ENCODE peak calls at places on chromosomes 2 and 18, in four cellular contexts. Q, J, S and N are unnamed samples.

GRCh38 chr2:161077367-161078210 is 82.6 kb upstream of the TANK start:
- DNase-seq in Q (peak), J (no peak), S (no peak), N (no peak)

GRCh38 chr2:188333751-188334524 is 42.3 kb downstream of the GULP1 start:
- DNase-seq in Q (peak), J (no peak), S (no peak), N (no peak)

GRCh38 chr2:9145109-9145751 is 61.4 kb upstream of the ASAP2 start:
- DNase-seq in Q (peak), J (no peak), S (no peak), N (no peak)

GRCh38 chr2:235724964-235725603 is 231.2 kb downstream of the AGAP1 start:
- DNase-seq in Q (peak), J (no peak), S (no peak), N (no peak)

GRCh38 chr18:31565345-31565744 is 26.3 kb upstream of the TTR start:
- DNase-seq in Q (no peak), J (no peak), S (no peak), N (no peak)

GRCh38 chr2:26008851-26009566 is 24.9 kb upstream of the RAB10 start:
- DNase-seq in Q (peak), J (peak), S (no peak), N (no peak)

GRCh38 chr2:159807183-159808037 is 9.4 kb upstream of the CD302 start:
- DNase-seq in Q (peak), J (no peak), S (no peak), N (peak)

GRCh38 chr2:39737661-39738060 is 41.4 kb downstream of the THUMPD2 start:
- DNase-seq in Q (peak), J (no peak), S (no peak), N (peak)

GRCh38 chr2:215556979-215557378 is 121.1 kb upstream of the FN1 start:
- DNase-seq in Q (peak), J (no peak), S (no peak), N (no peak)

GRCh38 chr2:3299130-3299529 is 78.5 kb downstream of the EIPR1 start:
- DNase-seq in Q (no peak), J (no peak), S (no peak), N (no peak)

GRCh38 chr2:172101707-172102158 is 967 bp downstream of the DLX2 start:
- DNase-seq in Q (no peak), J (no peak), S (no peak), N (no peak)
- H3K4me3 ChIP-seq in Q (peak), J (peak), S (peak), N (peak)

DNA sequence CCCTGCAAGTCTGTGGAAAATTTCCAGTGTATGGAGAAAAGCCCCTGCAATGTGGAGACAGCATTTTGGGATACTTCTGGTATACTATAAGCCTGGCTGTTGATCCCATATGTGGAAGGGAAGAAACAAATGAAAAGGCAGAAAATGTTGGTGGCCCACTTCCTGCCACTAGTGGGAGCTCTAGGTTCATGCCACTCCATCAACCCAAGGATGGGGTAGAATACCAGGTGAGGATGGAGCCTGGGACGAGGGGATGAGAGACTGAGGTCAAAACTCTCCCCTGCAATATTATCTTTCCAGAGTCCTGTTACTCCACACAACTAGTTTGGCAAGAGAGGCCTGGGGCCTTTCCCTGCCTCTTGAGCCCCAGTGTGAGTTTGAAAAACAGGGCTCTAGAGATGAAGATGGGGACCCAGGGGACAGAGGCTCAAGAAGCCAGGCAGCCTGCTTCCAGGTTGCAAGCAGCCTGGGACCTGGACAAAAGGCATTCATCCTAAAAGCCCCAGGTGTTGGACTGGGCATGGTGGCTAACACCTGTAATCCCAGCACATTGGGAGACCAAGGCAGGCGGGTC is 31.9 kb downstream of the BMP10 start:
- DNase-seq in Q (no peak), J (no peak), S (no peak), N (no peak)
- TF ChIP-seq CTCF in Q (peak), J (peak), S (peak), N (peak)

DNA sequence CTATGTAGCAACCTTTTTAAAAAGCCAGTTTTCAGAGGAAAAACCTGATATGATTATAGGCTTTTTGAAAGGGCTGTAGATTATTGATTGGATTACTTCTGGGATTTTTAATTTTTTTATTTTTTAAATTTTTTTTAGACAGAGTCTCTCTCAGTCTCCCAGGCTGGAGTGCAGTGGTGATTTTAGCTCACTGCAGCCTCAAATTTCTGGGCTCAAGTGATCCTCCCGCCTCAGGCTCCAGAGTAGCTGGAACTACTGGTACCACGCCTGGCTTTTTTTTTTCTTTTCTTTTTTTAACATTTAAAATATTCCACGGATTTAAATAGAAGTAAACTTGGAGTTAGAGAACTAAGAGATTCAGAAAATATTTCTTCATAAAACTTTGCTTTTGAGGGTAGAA is 1.2 kb downstream of the MRPL19 start:
- DNase-seq in Q (no peak), J (no peak), S (no peak), N (no peak)
- H3K4me3 ChIP-seq in Q (peak), J (peak), S (peak), N (peak)

DNA sequence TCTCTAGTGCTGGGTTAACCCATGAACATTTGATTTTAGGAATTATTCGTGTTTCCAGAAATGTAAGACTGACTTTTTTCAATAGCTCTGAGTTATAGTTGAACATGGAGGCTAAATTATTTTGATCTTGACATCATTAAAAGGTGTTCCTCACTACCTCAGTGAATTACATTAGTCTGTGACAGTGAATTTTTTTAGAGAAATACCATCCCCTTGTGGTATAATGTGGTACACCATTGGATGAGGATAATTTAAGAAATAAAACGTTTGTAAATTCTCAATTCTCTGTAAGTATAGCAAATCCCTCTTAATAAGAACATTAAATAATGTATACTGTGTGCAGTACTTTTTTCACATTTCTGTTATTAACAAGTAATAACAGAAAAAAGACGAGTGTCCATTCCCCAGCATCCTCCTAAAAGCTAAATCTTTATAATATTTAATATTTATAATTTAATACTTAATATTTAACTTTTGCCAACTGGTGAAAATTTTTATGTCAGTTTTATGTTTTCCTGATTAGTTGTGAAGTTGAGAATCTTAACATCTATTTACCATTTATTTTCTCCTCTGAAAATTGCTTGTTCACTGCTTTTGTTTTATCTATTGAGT is 70.3 kb upstream of the CWC22 start:
- DNase-seq in Q (peak), J (no peak), S (no peak), N (peak)
- TF ChIP-seq CTCF in Q (peak), J (peak), S (peak), N (peak)

GRCh38 chr2:113171359-113172075 is 2.3 kb upstream of the PSD4 start:
- DNase-seq in Q (no peak), J (no peak), S (no peak), N (no peak)

GRCh38 chr2:113175101-113175628 is 1.4 kb downstream of the PSD4 start:
- DNase-seq in Q (no peak), J (no peak), S (peak), N (no peak)

GRCh38 chr2:113172721-113173562 is 829 bp upstream of the PSD4 start:
- DNase-seq in Q (no peak), J (no peak), S (no peak), N (no peak)

GRCh38 chr2:113174369-113174735 is 581 bp downstream of the PSD4 start:
- DNase-seq in Q (no peak), J (no peak), S (no peak), N (no peak)

GRCh38 chr2:113173563-113174368 is at the start of gene PSD4:
- DNase-seq in Q (no peak), J (no peak), S (peak), N (no peak)
- H3K4me3 ChIP-seq in Q (no peak), J (peak), S (peak), N (no peak)

DNA sequence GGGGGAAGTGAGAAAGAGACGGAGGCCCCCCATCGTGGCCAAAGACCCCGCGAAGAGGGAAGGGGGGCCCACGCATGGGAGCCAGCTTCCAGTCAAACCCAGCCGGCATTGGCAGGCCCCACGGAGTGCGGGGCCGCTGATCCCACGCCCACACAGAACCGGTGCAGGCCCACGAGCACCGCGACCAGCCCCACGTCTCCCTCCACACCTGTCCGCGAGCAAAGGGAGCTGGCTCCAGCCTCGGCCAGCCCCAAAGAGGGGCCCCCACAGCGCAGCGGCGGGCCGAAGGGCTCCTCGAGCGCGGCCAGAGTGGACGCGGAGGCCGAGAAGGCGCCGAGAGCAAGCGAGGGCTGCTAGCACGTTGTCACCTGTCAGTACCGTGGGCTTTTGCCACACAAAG is 125.0 kb upstream of the TWIST2 start:
- DNase-seq in Q (no peak), J (peak), S (no peak), N (no peak)
- TF ChIP-seq CTCF in Q (no peak), J (no peak), S (no peak), N (no peak)

GRCh38 chr18:79517322-79517721 is 121.6 kb downstream of the NFATC1 start:
- DNase-seq in Q (no peak), J (no peak), S (no peak), N (no peak)
- H3K4me3 ChIP-seq in Q (no peak), J (no peak), S (no peak), N (no peak)

GRCh38 chr2:105888625-105889024 is 143.9 kb downstream of the NCK2 start:
- DNase-seq in Q (no peak), J (no peak), S (no peak), N (no peak)
- TF ChIP-seq CTCF in Q (no peak), J (no peak), S (no peak), N (no peak)

GRCh38 chr2:55050133-55050994 is at the start of gene RTN4:
- DNase-seq in Q (peak), J (peak), S (peak), N (peak)

GRCh38 chr2:55051026-55051866 is 995 bp upstream of the RTN4 start:
- DNase-seq in Q (peak), J (no peak), S (no peak), N (peak)

GRCh38 chr2:55054076-55054475 is 3.8 kb upstream of the RTN4 start:
- DNase-seq in Q (no peak), J (no peak), S (no peak), N (no peak)

GRCh38 chr2:55054476-55054875 is 4.2 kb upstream of the RTN4 start:
- DNase-seq in Q (no peak), J (no peak), S (no peak), N (no peak)

GRCh38 chr2:55052087-55053061 is 2.1 kb upstream of the RTN4 start:
- DNase-seq in Q (peak), J (no peak), S (no peak), N (no peak)
- H3K4me3 ChIP-seq in Q (peak), J (no peak), S (peak), N (no peak)

GRCh38 chr18:26803643-26804042 is 61.9 kb downstream of the AQP4 start:
- DNase-seq in Q (no peak), J (no peak), S (no peak), N (no peak)
- TF ChIP-seq CTCF in Q (no peak), J (no peak), S (no peak), N (no peak)